ENCODE peak calls at places on chromosomes 12 and 14, in six cellular contexts. B is iPS DF 6.9; Q is cardiac muscle cell; A is Peyer's patch; X is CD8-positive, alpha-beta T cell; T is PC-3. L is an unnamed sample. For H3K27me3, the result is how much of the 10 kb centered on the place peaks cover.

GRCh38 chr14:94103554-94104165 is 6.9 kb upstream of the IFI27 start:
- DNase-seq in T (no peak), Q (no peak), A (no peak), B (no peak), X (no peak), L (no peak)

GRCh38 chr14:49634547-49635334 is at the start of gene DNAAF2:
- DNase-seq in X (peak), Q (peak), A (peak), B (no peak), T (peak), L (peak)

GRCh38 chr14:69711065-69711464 is 55.9 kb upstream of the SRSF5 start:
- DNase-seq in Q (peak), B (no peak), A (no peak), X (no peak), T (no peak), L (no peak)

GRCh38 chr12:123119808-123120207 is 31.1 kb downstream of the PITPNM2 start:
- DNase-seq in Q (no peak), A (peak), B (no peak), X (peak), T (no peak), L (no peak)

GRCh38 chr14:73269729-73270651 is 32.7 kb downstream of the PAPLN start:
- DNase-seq in X (no peak), T (no peak), A (peak), Q (peak), B (no peak), L (no peak)

GRCh38 chr12:123076604-123077297 is 74.1 kb downstream of the PITPNM2 start:
- DNase-seq in A (no peak), T (peak), X (peak), B (no peak), Q (no peak), L (no peak)

GRCh38 chr12:6340745-6341438 is 984 bp downstream of the TNFRSF1A start:
- DNase-seq in T (no peak), Q (no peak), X (no peak), B (no peak), A (no peak), L (no peak)

GRCh38 chr12:40327506-40327905 is 102.7 kb downstream of the LRRK2 start:
- DNase-seq in B (no peak), Q (no peak), X (no peak), T (no peak), A (no peak), L (no peak)

GRCh38 chr12:24608108-24608507 is 340.8 kb downstream of the BCAT1 start:
- DNase-seq in B (no peak), X (no peak), T (no peak), A (no peak), Q (no peak), L (no peak)

GRCh38 chr12:4580165-4580773 is 18.3 kb downstream of the DYRK4 start:
- DNase-seq in Q (no peak), X (no peak), A (no peak), B (no peak), T (no peak), L (no peak)

GRCh38 chr12:111792155-111792876 is 25.6 kb downstream of the ALDH2 start:
- DNase-seq in B (no peak), T (no peak), Q (peak), A (no peak), X (no peak), L (no peak)

GRCh38 chr14:51304428-51304827 is 64.4 kb downstream of the TMX1 start:
- DNase-seq in A (no peak), B (no peak), Q (peak), X (no peak), T (no peak), L (no peak)

GRCh38 chr12:65881965-65882413 is 57.7 kb downstream of the HMGA2 start:
- DNase-seq in X (no peak), Q (peak), T (no peak), A (peak), B (no peak), L (no peak)

GRCh38 chr12:80763874-80764273 is 47.2 kb downstream of the MYF5 start:
- DNase-seq in B (no peak), X (no peak), Q (peak), T (peak), A (no peak), L (no peak)

GRCh38 chr14:85060116-85060515 is 469.8 kb upstream of the FLRT2 start:
- DNase-seq in X (no peak), T (no peak), B (no peak), Q (peak), A (no peak), L (no peak)

GRCh38 chr14:102929349-102930137 is 7.1 kb downstream of the AMN start:
- DNase-seq in B (no peak), T (no peak), A (no peak), X (no peak), Q (no peak), L (no peak)

GRCh38 chr14:95515523-95516517 is 630 bp downstream of the SYNE3 start:
- DNase-seq in Q (peak), T (peak), B (no peak), A (peak), X (peak), L (peak)

GRCh38 chr12:104482748-104483147 is 26.0 kb downstream of the CHST11 start:
- DNase-seq in A (no peak), T (no peak), X (no peak), B (no peak), Q (no peak), L (no peak)

GRCh38 chr12:47094804-47095203 is 15.0 kb upstream of the AMIGO2 start:
- DNase-seq in X (no peak), B (no peak), T (peak), A (no peak), Q (no peak), L (no peak)

GRCh38 chr12:8037046-8037663 is 4.6 kb downstream of the FOXJ2 start:
- DNase-seq in Q (no peak), X (no peak), A (peak), B (no peak), T (no peak), L (no peak)

GRCh38 chr14:57389646-57390036 is 745 bp upstream of the NAA30 start:
- DNase-seq in B (no peak), A (no peak), T (no peak), Q (no peak), X (no peak), L (no peak)

GRCh38 chr14:37968664-37969225 is 239.0 kb upstream of the SSTR1 start:
- DNase-seq in A (no peak), X (no peak), Q (no peak), B (no peak), T (no peak), L (no peak)

GRCh38 chr12:111285191-111285590 is 83.7 kb downstream of the PHETA1 start:
- DNase-seq in X (no peak), Q (no peak), A (no peak), B (no peak), T (no peak), L (no peak)

GRCh38 chr12:16611146-16611545 is 5.2 kb upstream of the LMO3 start:
- DNase-seq in T (no peak), X (no peak), B (no peak), Q (no peak), A (no peak), L (no peak)
- H3K27ac ChIP-seq in T (no peak), X (no peak), B (no peak), Q (no peak), A (peak), L (no peak)

DNA sequence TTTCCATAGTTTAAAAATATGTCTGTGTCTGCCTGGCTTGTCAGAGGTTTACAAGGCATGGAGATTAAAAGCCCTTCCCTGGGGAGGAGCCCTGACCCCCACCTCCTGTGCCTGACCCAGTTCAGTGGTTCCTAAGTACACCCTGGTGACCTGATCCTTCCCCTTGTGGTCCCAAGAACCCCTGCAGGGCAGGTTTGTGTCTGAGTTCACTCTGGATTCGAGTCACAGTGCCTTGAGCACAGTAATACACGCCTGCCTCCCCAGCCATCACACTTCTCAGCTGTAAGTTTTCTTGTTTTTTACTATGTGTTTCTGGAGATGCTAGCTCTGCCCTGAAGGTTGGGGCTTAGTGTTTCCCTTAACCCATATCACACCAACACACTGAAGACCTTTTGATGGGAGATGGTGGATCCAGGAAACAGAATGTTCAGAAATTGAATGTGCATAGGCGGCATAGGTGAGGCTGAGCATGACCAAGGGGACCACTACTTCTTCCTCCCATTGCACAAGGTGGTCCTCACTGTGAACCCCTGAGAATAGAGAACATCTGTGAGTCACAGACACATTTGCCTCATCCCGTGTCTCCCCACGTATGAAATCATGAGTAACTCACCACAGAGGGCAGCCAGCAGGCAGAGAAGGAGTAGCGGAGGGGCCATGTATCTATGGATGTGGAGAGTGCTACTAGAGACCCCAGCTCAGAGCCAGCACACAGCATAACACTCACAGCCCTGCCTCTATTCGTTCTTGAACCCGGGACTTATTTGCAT is 962.9 kb downstream of the TMEM121 start:
- DNase-seq in T (no peak), X (no peak), B (no peak), A (no peak), Q (no peak), L (no peak)
- H3K4me3 ChIP-seq in T (no peak), X (no peak), B (no peak), A (no peak), Q (no peak), L (no peak)

DNA sequence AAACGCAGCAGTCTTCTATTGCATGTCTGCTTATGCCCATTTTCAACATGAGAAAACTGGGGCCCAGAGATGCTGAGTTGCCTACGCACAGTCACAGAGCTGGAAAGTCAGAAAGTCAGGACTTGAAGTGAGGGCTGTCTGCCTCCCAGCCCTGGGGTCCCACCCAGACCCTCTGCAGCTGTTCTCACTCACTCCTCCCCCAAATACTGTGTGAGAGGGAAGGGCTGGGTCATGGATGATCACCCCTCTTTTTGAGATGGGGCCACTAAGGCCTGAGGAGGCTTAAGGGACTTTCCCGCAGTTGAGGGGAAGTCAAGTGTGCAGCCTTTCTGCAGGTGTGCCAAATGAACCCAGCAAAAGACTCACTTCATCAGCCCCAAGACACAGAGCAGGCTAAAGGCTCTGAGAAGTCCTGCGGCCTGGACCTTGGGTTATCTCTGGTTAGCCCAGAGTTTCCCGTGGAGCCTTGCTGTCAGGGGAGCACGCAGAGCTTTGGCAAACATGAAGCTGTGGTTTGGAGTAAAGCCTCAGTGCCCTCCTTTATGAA is 18.7 kb downstream of the DTX1 start:
- DNase-seq in A (peak), B (no peak), T (no peak), Q (no peak), X (no peak), L (no peak)
- H3K27me3 ChIP-seq in A (under half), B (under half), T (under half), Q (under half), X (under half), L (under half)

GRCh38 chr12:57241556-57242310 is 9.3 kb downstream of the STAC3 start:
- DNase-seq in B (no peak), T (no peak), X (no peak), A (no peak), Q (no peak), L (no peak)

GRCh38 chr12:57238854-57239554 is 9.5 kb downstream of the SHMT2 start:
- DNase-seq in X (peak), T (peak), B (no peak), A (peak), Q (peak), L (peak)

GRCh38 chr12:57239587-57240068 is 10.1 kb downstream of the SHMT2 start:
- DNase-seq in Q (no peak), A (no peak), X (no peak), T (no peak), B (no peak), L (no peak)

GRCh38 chr12:57240926-57241555 is 9.9 kb downstream of the STAC3 start:
- DNase-seq in X (no peak), B (no peak), T (peak), Q (no peak), A (no peak), L (no peak)

GRCh38 chr12:57240069-57240921 is 10.7 kb downstream of the STAC3 start:
- DNase-seq in T (peak), Q (peak), B (no peak), A (peak), X (peak), L (peak)
- H3K27ac ChIP-seq in T (no peak), Q (no peak), B (no peak), A (no peak), X (no peak), L (no peak)

DNA sequence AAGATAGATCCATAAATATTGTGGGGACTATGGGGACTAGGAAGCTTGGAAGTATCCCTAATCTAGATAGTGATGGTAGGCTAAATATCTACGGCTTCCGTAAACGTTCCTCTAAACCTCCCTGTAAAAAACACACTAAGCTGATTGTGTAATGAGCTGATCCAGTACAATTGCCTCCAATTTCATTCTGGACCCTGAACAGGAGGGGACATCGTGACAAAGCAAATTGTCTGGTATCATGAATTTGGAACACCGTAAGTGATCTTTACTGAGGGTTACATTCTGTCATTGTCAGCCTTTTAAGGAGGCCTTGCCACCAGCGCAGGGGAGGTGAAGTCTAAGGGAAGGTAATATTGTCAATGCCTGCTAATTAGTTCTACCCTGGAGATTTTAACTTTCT is 514 bp upstream of the MGST1 start:
- DNase-seq in B (no peak), X (no peak), T (no peak), Q (no peak), A (no peak), L (no peak)
- H3K4me3 ChIP-seq in B (no peak), X (no peak), T (peak), Q (peak), A (peak), L (no peak)

GRCh38 chr12:54411398-54412241 is 7.4 kb downstream of the ITGA5 start:
- DNase-seq in X (peak), A (no peak), Q (peak), B (no peak), T (peak), L (peak)

GRCh38 chr12:54412348-54412747 is 6.7 kb downstream of the ITGA5 start:
- DNase-seq in B (no peak), Q (no peak), X (no peak), T (no peak), A (no peak), L (no peak)

GRCh38 chr12:54413284-54414190 is 5.5 kb downstream of the ITGA5 start:
- DNase-seq in Q (peak), T (no peak), B (no peak), X (peak), A (peak), L (peak)

GRCh38 chr12:54414191-54414525 is 4.9 kb downstream of the ITGA5 start:
- DNase-seq in A (no peak), B (no peak), T (no peak), X (no peak), Q (no peak), L (no peak)

GRCh38 chr12:54412786-54413185 is 6.3 kb downstream of the ITGA5 start:
- DNase-seq in X (no peak), B (no peak), T (no peak), Q (no peak), A (no peak), L (no peak)
- H3K27me3 ChIP-seq in X (under half), B (under half), T (under half), Q (under half), A (under half), L (under half)

DNA sequence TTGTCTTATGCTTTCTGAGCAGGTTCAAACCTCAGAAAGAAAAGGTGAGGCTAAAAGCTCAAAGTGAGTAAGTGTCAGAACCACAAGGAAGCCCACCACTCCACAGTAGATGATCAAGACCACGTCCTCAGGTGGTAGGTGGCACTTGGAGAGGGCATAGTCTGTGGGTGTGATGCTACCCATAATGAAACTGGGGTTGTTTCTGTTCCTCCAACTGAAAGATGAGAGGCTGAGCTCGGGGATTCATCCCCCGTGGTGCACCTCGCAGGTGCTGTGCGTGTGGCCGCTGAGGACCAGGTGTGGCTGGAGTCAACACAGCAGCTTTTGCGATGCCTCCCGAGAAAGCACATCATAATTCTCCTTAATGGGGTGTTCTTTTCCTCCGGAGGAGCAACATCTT is 285.7 kb downstream of the TTC8 start:
- DNase-seq in B (no peak), Q (no peak), X (no peak), T (no peak), A (no peak), L (no peak)
- H3K27ac ChIP-seq in B (no peak), Q (no peak), X (no peak), T (no peak), A (no peak), L (no peak)

L was measured in effector memory CD4-positive, alpha-beta T cell.